ENCODE peak calls at places on chromosomes 6 and 20, in ten cellular contexts. I is heart left ventricle; K is left cardiac atrium; P is Right ventricle myocardium superior; C is left lung; X is K562; D is gastroesophageal sphincter; Y is activated T-cell treated with anti-CD3 and anti-CD28 coated beads, Interleukin-2, amount 50 U/mL, for 4 hours; H is right lobe of liver; L is activated naive CD8-positive, alpha-beta T cell treated with anti-CD3 and anti-CD28 coated beads, Interleukin-2, amount 50 U/mL, for 24 hours. Q is an unnamed sample.

GRCh38 chr6:52672422-52673025 is 1.6 kb downstream of the TMEM14A start:
- ATAC-seq in I (no peak), K (no peak), P (no peak), C (no peak), X (no peak), D (no peak), Y (no peak), H (no peak), L (no peak), Q (peak; percentile 75)

GRCh38 chr6:154653853-154654252 is 79.4 kb upstream of the SCAF8 start:
- ATAC-seq in I (peak; percentile 90), K (peak; percentile 63), P (no peak), C (peak; percentile 46), X (no peak), D (peak; percentile 73), Y (no peak), H (peak; percentile 70), L (no peak), Q (peak; percentile 95)

GRCh38 chr6:72413884-72414283 is 208.0 kb upstream of the KCNQ5 start:
- ATAC-seq in I (no peak), K (no peak), P (no peak), C (no peak), X (no peak), D (no peak), Y (no peak), H (peak; percentile 86), L (no peak), Q (no peak)

GRCh38 chr6:3403244-3404154 is 53.4 kb downstream of the SLC22A23 start:
- ATAC-seq in I (no peak), K (no peak), P (peak; percentile 30), C (peak; percentile 56), X (no peak), D (no peak), Y (no peak), H (peak; percentile 67), L (no peak), Q (peak; percentile 54)

GRCh38 chr6:158629376-158630221 is 14.9 kb downstream of the DYNLT1 start:
- ATAC-seq in I (peak; percentile 53), K (peak; percentile 38), P (peak; percentile 45), C (no peak), X (no peak), D (no peak), Y (peak; percentile 62), H (peak; percentile 72), L (no peak), Q (no peak)

GRCh38 chr6:158631678-158632537 is 12.6 kb downstream of the DYNLT1 start:
- ATAC-seq in I (peak; percentile 89), K (peak; percentile 82), P (peak; percentile 92), C (peak; percentile 93), X (peak; percentile 89), D (peak; percentile 81), Y (no peak), H (peak; percentile 96), L (no peak), Q (peak; percentile 69)

GRCh38 chr6:88290432-88290831 is 124.3 kb upstream of the CNR1 start:
- ATAC-seq in I (no peak), K (no peak), P (no peak), C (no peak), X (no peak), D (no peak), Y (no peak), H (no peak), L (no peak), Q (no peak)

GRCh38 chr20:16271450-16271849 is 301.8 kb downstream of the KIF16B start:
- ATAC-seq in I (no peak), K (no peak), P (no peak), C (no peak), X (no peak), D (no peak), Y (no peak), H (no peak), L (no peak), Q (no peak)

GRCh38 chr20:48983423-48984400 is 62.2 kb downstream of the ARFGEF2 start:
- ATAC-seq in I (peak; percentile 97), K (peak; percentile 77), P (peak; percentile 81), C (peak; percentile 82), X (peak; percentile 43), D (peak; percentile 22), Y (no peak), H (peak; percentile 56), L (no peak), Q (peak; percentile 92)

GRCh38 chr6:161284653-161285052 is 10.8 kb upstream of the AGPAT4 start:
- ATAC-seq in I (no peak), K (no peak), P (no peak), C (no peak), X (no peak), D (no peak), Y (no peak), H (no peak), L (no peak), Q (no peak)

GRCh38 chr20:38157635-38158495 is 7.2 kb downstream of the TGM2 start:
- ATAC-seq in I (peak; percentile 50), K (no peak), P (peak; percentile 48), C (no peak), X (no peak), D (peak; percentile 37), Y (no peak), H (peak; percentile 21), L (no peak), Q (no peak)

GRCh38 chr6:37860226-37860839 is 40.8 kb downstream of the ZFAND3 start:
- ATAC-seq in I (no peak), K (no peak), P (peak; percentile 55), C (peak; percentile 58), X (peak; percentile 79), D (no peak), Y (no peak), H (peak; percentile 46), L (no peak), Q (no peak)

GRCh38 chr6:1335367-1336037 is 23.6 kb downstream of the FOXQ1 start:
- ATAC-seq in I (no peak), K (peak; percentile 86), P (peak; percentile 95), C (peak; percentile 95), X (no peak), D (peak; percentile 94), Y (no peak), H (peak; percentile 88), L (no peak), Q (peak; percentile 99)

GRCh38 chr6:17919494-17919893 is 67.9 kb downstream of the KIF13A start:
- ATAC-seq in I (peak; percentile 83), K (peak; percentile 79), P (peak; percentile 90), C (no peak), X (peak; percentile 50), D (no peak), Y (no peak), H (no peak), L (no peak), Q (no peak)

GRCh38 chr6:15368186-15368585 is 122.3 kb downstream of the JARID2 start:
- ATAC-seq in I (peak; percentile 21), K (no peak), P (no peak), C (peak; percentile 31), X (peak; percentile 58), D (no peak), Y (no peak), H (peak; percentile 40), L (no peak), Q (no peak)

GRCh38 chr20:46951840-46952497 is 57.3 kb downstream of the EYA2 start:
- ATAC-seq in I (no peak), K (no peak), P (no peak), C (no peak), X (no peak), D (no peak), Y (peak; percentile 62), H (no peak), L (peak; percentile 72), Q (no peak)

GRCh38 chr20:25237610-25238318 is 10.1 kb upstream of the PYGB start:
- ATAC-seq in I (peak; percentile 85), K (peak; percentile 83), P (peak; percentile 81), C (peak; percentile 67), X (peak; percentile 95), D (peak; percentile 95), Y (peak; percentile 98), H (no peak), L (peak; percentile 98), Q (peak; percentile 93)

GRCh38 chr20:37669062-37669772 is 24.6 kb upstream of the CTNNBL1 start:
- ATAC-seq in I (no peak), K (no peak), P (no peak), C (no peak), X (no peak), D (no peak), Y (no peak), H (no peak), L (peak; percentile 88), Q (no peak)

GRCh38 chr6:76418657-76419217 is 346.3 kb upstream of the IMPG1 start:
- ATAC-seq in I (peak; percentile 24), K (no peak), P (no peak), C (peak; percentile 64), X (no peak), D (no peak), Y (no peak), H (no peak), L (no peak), Q (no peak)

GRCh38 chr20:5586720-5587119 is 163.5 kb upstream of the SHLD1 start:
- ATAC-seq in I (no peak), K (no peak), P (no peak), C (no peak), X (no peak), D (no peak), Y (peak; percentile 50), H (no peak), L (peak; percentile 57), Q (no peak)

GRCh38 chr20:37745553-37745952 is 51.7 kb downstream of the CTNNBL1 start:
- ATAC-seq in I (peak; percentile 36), K (no peak), P (no peak), C (no peak), X (no peak), D (no peak), Y (no peak), H (no peak), L (no peak), Q (no peak)

GRCh38 chr6:122610690-122611455 is 668 bp downstream of the PKIB start:
- ATAC-seq in I (peak; percentile 33), K (peak; percentile 54), P (peak; percentile 60), C (peak; percentile 82), X (peak; percentile 17), D (peak; percentile 38), Y (peak; percentile 57), H (peak; percentile 79), L (no peak), Q (peak; percentile 39)

GRCh38 chr20:57379263-57379647 is 11.9 kb upstream of the RBM38 start:
- ATAC-seq in I (no peak), K (no peak), P (no peak), C (no peak), X (no peak), D (no peak), Y (no peak), H (no peak), L (no peak), Q (no peak)

GRCh38 chr6:39367661-39368060 is 45.2 kb upstream of the KCNK16 start:
- ATAC-seq in I (no peak), K (peak; percentile 76), P (no peak), C (no peak), X (no peak), D (no peak), Y (no peak), H (no peak), L (no peak), Q (no peak)

GRCh38 chr6:135183532-135184440 is 2.7 kb downstream of the MYB start:
- ATAC-seq in I (peak; percentile 30), K (no peak), P (peak; percentile 38), C (peak; percentile 58), X (peak; percentile 81), D (no peak), Y (peak; percentile 43), H (peak; percentile 67), L (peak; percentile 45), Q (peak; percentile 68)

Q was measured in esophagus mucosa.